ENCODE peak calls at places on chromosome 5, in seven cellular contexts. One of them, this sample, is unnamed.

GRCh38 chr5:180829711-180830110 is 27.1 kb upstream of the MGAT1 start:
- DNase-seq in NCI-H460: no peak
- DNase-seq in stimulated activated naive CD8-positive, alpha-beta T cell treated with anti-CD3 and anti-CD28 coated beads, Interleukin-15, amount 100 ng/mL, for 72 hours: no peak
- DNase-seq in posterior vena cava: no peak
- DNase-seq in CD4-positive, alpha-beta T cell: no peak
- DNase-seq in NT2/D1: no peak
- DNase-seq in ovary: no peak
- DNase-seq in this sample: no peak

GRCh38 chr5:104084896-104085295 is 522.3 kb upstream of the NUDT12 start:
- DNase-seq in NCI-H460: no peak
- DNase-seq in CD4-positive, alpha-beta T cell: no peak
- DNase-seq in NT2/D1: no peak
- DNase-seq in posterior vena cava: no peak
- DNase-seq in ovary: no peak
- DNase-seq in stimulated activated naive CD8-positive, alpha-beta T cell treated with anti-CD3 and anti-CD28 coated beads, Interleukin-15, amount 100 ng/mL, for 72 hours: no peak
- DNase-seq in this sample: no peak

GRCh38 chr5:52706775-52707174 is 80.9 kb upstream of the ITGA1 start:
- DNase-seq in NT2/D1: no peak
- DNase-seq in CD4-positive, alpha-beta T cell: no peak
- DNase-seq in ovary: no peak
- DNase-seq in stimulated activated naive CD8-positive, alpha-beta T cell treated with anti-CD3 and anti-CD28 coated beads, Interleukin-15, amount 100 ng/mL, for 72 hours: no peak
- DNase-seq in NCI-H460: no peak
- DNase-seq in posterior vena cava: no peak
- DNase-seq in this sample: no peak

GRCh38 chr5:155455791-155456514 is 442.4 kb downstream of the KIF4B start:
- DNase-seq in CD4-positive, alpha-beta T cell: no peak
- DNase-seq in NT2/D1: no peak
- DNase-seq in NCI-H460: no peak
- DNase-seq in ovary: no peak
- DNase-seq in stimulated activated naive CD8-positive, alpha-beta T cell treated with anti-CD3 and anti-CD28 coated beads, Interleukin-15, amount 100 ng/mL, for 72 hours: no peak
- DNase-seq in posterior vena cava: no peak
- DNase-seq in this sample: no peak

GRCh38 chr5:72608297-72608696 is 101.1 kb upstream of the ZNF366 start:
- DNase-seq in ovary: no peak
- DNase-seq in stimulated activated naive CD8-positive, alpha-beta T cell treated with anti-CD3 and anti-CD28 coated beads, Interleukin-15, amount 100 ng/mL, for 72 hours: no peak
- DNase-seq in NT2/D1: no peak
- DNase-seq in NCI-H460: no peak
- DNase-seq in CD4-positive, alpha-beta T cell: no peak
- DNase-seq in posterior vena cava: no peak
- DNase-seq in this sample: no peak

GRCh38 chr5:179137001-179137642 is 76.9 kb downstream of the ZNF354C start:
- DNase-seq in CD4-positive, alpha-beta T cell: no peak
- DNase-seq in posterior vena cava: peak; percentile 47
- DNase-seq in stimulated activated naive CD8-positive, alpha-beta T cell treated with anti-CD3 and anti-CD28 coated beads, Interleukin-15, amount 100 ng/mL, for 72 hours: no peak
- DNase-seq in ovary: no peak
- DNase-seq in NT2/D1: no peak
- DNase-seq in NCI-H460: no peak
- DNase-seq in this sample: no peak

GRCh38 chr5:159448-160172 is 31.7 kb upstream of the LRRC14B start:
- DNase-seq in CD4-positive, alpha-beta T cell: no peak
- DNase-seq in stimulated activated naive CD8-positive, alpha-beta T cell treated with anti-CD3 and anti-CD28 coated beads, Interleukin-15, amount 100 ng/mL, for 72 hours: no peak
- DNase-seq in NT2/D1: no peak
- DNase-seq in posterior vena cava: peak; percentile 55
- DNase-seq in ovary: no peak
- DNase-seq in NCI-H460: no peak
- DNase-seq in this sample: no peak

GRCh38 chr5:90802695-90803317 is 244.2 kb downstream of the ADGRV1 start:
- DNase-seq in NT2/D1: peak; percentile 13
- DNase-seq in CD4-positive, alpha-beta T cell: no peak
- DNase-seq in stimulated activated naive CD8-positive, alpha-beta T cell treated with anti-CD3 and anti-CD28 coated beads, Interleukin-15, amount 100 ng/mL, for 72 hours: no peak
- DNase-seq in NCI-H460: peak; percentile 43
- DNase-seq in posterior vena cava: no peak
- DNase-seq in ovary: no peak
- DNase-seq in this sample: peak; percentile 8

GRCh38 chr5:80251636-80252035 is 4.2 kb downstream of the SERINC5 start:
- DNase-seq in posterior vena cava: no peak
- DNase-seq in ovary: no peak
- DNase-seq in NT2/D1: no peak
- DNase-seq in stimulated activated naive CD8-positive, alpha-beta T cell treated with anti-CD3 and anti-CD28 coated beads, Interleukin-15, amount 100 ng/mL, for 72 hours: no peak
- DNase-seq in CD4-positive, alpha-beta T cell: peak; percentile 20
- DNase-seq in NCI-H460: no peak
- DNase-seq in this sample: no peak

GRCh38 chr5:97065475-97065874 is 76.9 kb downstream of the LIX1 start:
- DNase-seq in ovary: no peak
- DNase-seq in NCI-H460: no peak
- DNase-seq in stimulated activated naive CD8-positive, alpha-beta T cell treated with anti-CD3 and anti-CD28 coated beads, Interleukin-15, amount 100 ng/mL, for 72 hours: no peak
- DNase-seq in posterior vena cava: no peak
- DNase-seq in CD4-positive, alpha-beta T cell: no peak
- DNase-seq in NT2/D1: no peak
- DNase-seq in this sample: no peak

GRCh38 chr5:15183520-15183919 is 311.9 kb upstream of the ANKH start:
- DNase-seq in NCI-H460: peak; percentile 15
- DNase-seq in ovary: no peak
- DNase-seq in CD4-positive, alpha-beta T cell: no peak
- DNase-seq in posterior vena cava: no peak
- DNase-seq in NT2/D1: no peak
- DNase-seq in stimulated activated naive CD8-positive, alpha-beta T cell treated with anti-CD3 and anti-CD28 coated beads, Interleukin-15, amount 100 ng/mL, for 72 hours: no peak
- DNase-seq in this sample: no peak

GRCh38 chr5:132226516-132227234 is 978 bp downstream of the P4HA2 start:
- DNase-seq in stimulated activated naive CD8-positive, alpha-beta T cell treated with anti-CD3 and anti-CD28 coated beads, Interleukin-15, amount 100 ng/mL, for 72 hours: no peak
- DNase-seq in posterior vena cava: peak; percentile 84
- DNase-seq in NT2/D1: no peak
- DNase-seq in NCI-H460: no peak
- DNase-seq in CD4-positive, alpha-beta T cell: no peak
- DNase-seq in ovary: peak; percentile 6
- DNase-seq in this sample: no peak

GRCh38 chr5:41641621-41642020 is 131.2 kb upstream of the PLCXD3 start:
- DNase-seq in NCI-H460: peak; percentile 9
- DNase-seq in NT2/D1: no peak
- DNase-seq in CD4-positive, alpha-beta T cell: no peak
- DNase-seq in ovary: no peak
- DNase-seq in stimulated activated naive CD8-positive, alpha-beta T cell treated with anti-CD3 and anti-CD28 coated beads, Interleukin-15, amount 100 ng/mL, for 72 hours: no peak
- DNase-seq in posterior vena cava: no peak
- DNase-seq in this sample: no peak

GRCh38 chr5:40401281-40401680 is 278.4 kb upstream of the PTGER4 start:
- DNase-seq in ovary: no peak
- DNase-seq in stimulated activated naive CD8-positive, alpha-beta T cell treated with anti-CD3 and anti-CD28 coated beads, Interleukin-15, amount 100 ng/mL, for 72 hours: no peak
- DNase-seq in NCI-H460: no peak
- DNase-seq in CD4-positive, alpha-beta T cell: no peak
- DNase-seq in NT2/D1: no peak
- DNase-seq in posterior vena cava: no peak
- DNase-seq in this sample: no peak

GRCh38 chr5:133926960-133927615 is 41.3 kb downstream of the C5orf15 start:
- DNase-seq in CD4-positive, alpha-beta T cell: no peak
- DNase-seq in posterior vena cava: no peak
- DNase-seq in NT2/D1: no peak
- DNase-seq in ovary: no peak
- DNase-seq in NCI-H460: no peak
- DNase-seq in stimulated activated naive CD8-positive, alpha-beta T cell treated with anti-CD3 and anti-CD28 coated beads, Interleukin-15, amount 100 ng/mL, for 72 hours: no peak
- DNase-seq in this sample: no peak

GRCh38 chr5:98433022-98433421 is 340.4 kb upstream of the RGMB start:
- DNase-seq in NT2/D1: no peak
- DNase-seq in CD4-positive, alpha-beta T cell: no peak
- DNase-seq in stimulated activated naive CD8-positive, alpha-beta T cell treated with anti-CD3 and anti-CD28 coated beads, Interleukin-15, amount 100 ng/mL, for 72 hours: no peak
- DNase-seq in NCI-H460: no peak
- DNase-seq in posterior vena cava: no peak
- DNase-seq in ovary: no peak
- DNase-seq in this sample: no peak

GRCh38 chr5:133245191-133246052 is 193.6 kb downstream of the HSPA4 start:
- DNase-seq in posterior vena cava: no peak
- DNase-seq in NT2/D1: peak; percentile 9
- DNase-seq in stimulated activated naive CD8-positive, alpha-beta T cell treated with anti-CD3 and anti-CD28 coated beads, Interleukin-15, amount 100 ng/mL, for 72 hours: peak; percentile 25
- DNase-seq in CD4-positive, alpha-beta T cell: no peak
- DNase-seq in ovary: no peak
- DNase-seq in NCI-H460: peak; percentile 64
- DNase-seq in this sample: peak; percentile 46

GRCh38 chr5:124596595-124597388 is 149.6 kb downstream of the ZNF608 start:
- DNase-seq in NCI-H460: peak; percentile 43
- DNase-seq in CD4-positive, alpha-beta T cell: no peak
- DNase-seq in ovary: no peak
- DNase-seq in stimulated activated naive CD8-positive, alpha-beta T cell treated with anti-CD3 and anti-CD28 coated beads, Interleukin-15, amount 100 ng/mL, for 72 hours: no peak
- DNase-seq in posterior vena cava: no peak
- DNase-seq in NT2/D1: no peak
- DNase-seq in this sample: peak; percentile 35

GRCh38 chr5:14199902-14200301 is 56.8 kb downstream of the TRIO start:
- DNase-seq in NT2/D1: no peak
- DNase-seq in CD4-positive, alpha-beta T cell: no peak
- DNase-seq in ovary: peak; percentile 72
- DNase-seq in posterior vena cava: no peak
- DNase-seq in stimulated activated naive CD8-positive, alpha-beta T cell treated with anti-CD3 and anti-CD28 coated beads, Interleukin-15, amount 100 ng/mL, for 72 hours: no peak
- DNase-seq in NCI-H460: no peak
- DNase-seq in this sample: no peak